ENCODE peak calls at places on chromosomes 7 and 10, in five cellular contexts. Y, D, O, C and H are unnamed samples.
A peak's percentile ranks its signal among the peaks of the same experiment; 100 is the strongest.

GRCh38 chr10:71266918-71267442 is 52.1 kb upstream of the SLC29A3 start:
- DNase-seq in Y (no peak), D (no peak), O (no peak), C (no peak), H (no peak)

GRCh38 chr10:71404510-71405295 is 8.0 kb downstream of the CDH23 start:
- DNase-seq in Y (no peak), D (no peak), O (no peak), C (no peak), H (no peak)

GRCh38 chr10:43259248-43259980 is 7.5 kb downstream of the RASGEF1A start:
- DNase-seq in Y (no peak), D (no peak), O (no peak), C (no peak), H (no peak)

GRCh38 chr10:86295351-86295750 is 71.2 kb downstream of the GRID1 start:
- DNase-seq in Y (no peak), D (no peak), O (no peak), C (no peak), H (no peak)

GRCh38 chr7:27840314-27840713 is 100.4 kb downstream of the TAX1BP1 start:
- DNase-seq in Y (peak; percentile 38), D (no peak), O (no peak), C (no peak), H (no peak)

GRCh38 chr10:44761076-44761475 is 150.1 kb upstream of the TMEM72 start:
- DNase-seq in Y (no peak), D (no peak), O (no peak), C (no peak), H (no peak)

GRCh38 chr10:72692057-72692891 is at the start of gene MCU:
- DNase-seq in Y (peak; percentile 92), D (peak; percentile 97), O (peak; percentile 98), C (no peak), H (peak; percentile 62)

GRCh38 chr10:68954904-68955303 is 1.1 kb upstream of the DDX21 start:
- DNase-seq in Y (no peak), D (no peak), O (no peak), C (no peak), H (no peak)

GRCh38 chr10:70912556-70912955 is 24.2 kb upstream of the PCBD1 start:
- DNase-seq in Y (no peak), D (no peak), O (no peak), C (no peak), H (no peak)

GRCh38 chr7:78746261-78746660 is 707.2 kb downstream of the MAGI2 start:
- DNase-seq in Y (no peak), D (no peak), O (no peak), C (no peak), H (no peak)

GRCh38 chr10:77619964-77620703 is 17.5 kb downstream of the KCNMA1 start:
- DNase-seq in Y (no peak), D (no peak), O (no peak), C (no peak), H (no peak)

GRCh38 chr7:157432957-157433576 is 96.3 kb downstream of the DNAJB6 start:
- DNase-seq in Y (peak; percentile 58), D (peak; percentile 30), O (peak; percentile 62), C (no peak), H (no peak)

DNA sequence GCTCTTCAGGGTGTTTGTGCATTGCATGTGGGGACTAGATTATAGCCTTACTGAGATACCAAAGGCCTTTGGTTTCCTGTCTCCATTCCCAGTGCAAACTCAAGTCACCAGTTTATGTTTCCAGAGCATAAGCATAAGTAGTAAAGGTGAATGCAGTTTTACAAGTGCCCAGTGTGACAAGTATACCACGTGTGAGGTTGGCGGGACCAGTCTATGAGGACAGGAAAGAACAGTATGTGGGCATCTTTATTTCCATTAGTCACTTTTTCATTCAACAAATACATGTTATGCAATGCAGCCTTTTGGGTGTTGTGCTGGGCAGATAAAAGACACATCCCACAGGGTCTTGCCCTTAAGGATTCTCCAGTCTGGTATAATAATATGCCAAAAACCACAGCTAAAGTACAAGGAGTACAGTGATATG is 146.5 kb downstream of the ARID5B start:
- DNase-seq in Y (peak; percentile 30), D (no peak), O (no peak), C (peak; percentile 42), H (no peak)
- H3K4me3 ChIP-seq in Y (no peak overlapping the region), D (no peak overlapping the region), O (no peak overlapping the region), C (no peak overlapping the region), H (no peak overlapping the region)

GRCh38 chr10:133516072-133516471 is 11.1 kb upstream of the CYP2E1 start:
- DNase-seq in Y (no peak), D (no peak), O (no peak), C (no peak), H (no peak)
- TF ChIP-seq CTCF in Y (no peak), D (no peak), O (no peak), C (no peak), H (no peak)

GRCh38 chr10:90963331-90963730 is 42.4 kb upstream of the ANKRD1 start:
- DNase-seq in Y (no peak), D (no peak), O (no peak), C (no peak), H (no peak)
- H3K27me3 ChIP-seq in Y (no peaks in the 10 kb centered on the region), D (no peaks in the 10 kb centered on the region), O (no peaks in the 10 kb centered on the region), C (no peaks in the 10 kb centered on the region), H (no peaks in the 10 kb centered on the region)

GRCh38 chr7:114083714-114084113 is 164.9 kb upstream of the PPP1R3A start:
- DNase-seq in Y (no peak), D (no peak), O (no peak), C (no peak), H (no peak)

GRCh38 chr7:114084381-114085312 is 165.8 kb upstream of the PPP1R3A start:
- DNase-seq in Y (no peak), D (peak; percentile 45), O (peak; percentile 72), C (no peak), H (no peak)

GRCh38 chr7:114082567-114082933 is 163.7 kb upstream of the PPP1R3A start:
- DNase-seq in Y (no peak), D (no peak), O (no peak), C (no peak), H (no peak)

GRCh38 chr7:114081606-114082425 is 163.0 kb upstream of the PPP1R3A start:
- DNase-seq in Y (no peak), D (no peak), O (peak; percentile 47), C (peak; percentile 51), H (peak; percentile 25)

DNA sequence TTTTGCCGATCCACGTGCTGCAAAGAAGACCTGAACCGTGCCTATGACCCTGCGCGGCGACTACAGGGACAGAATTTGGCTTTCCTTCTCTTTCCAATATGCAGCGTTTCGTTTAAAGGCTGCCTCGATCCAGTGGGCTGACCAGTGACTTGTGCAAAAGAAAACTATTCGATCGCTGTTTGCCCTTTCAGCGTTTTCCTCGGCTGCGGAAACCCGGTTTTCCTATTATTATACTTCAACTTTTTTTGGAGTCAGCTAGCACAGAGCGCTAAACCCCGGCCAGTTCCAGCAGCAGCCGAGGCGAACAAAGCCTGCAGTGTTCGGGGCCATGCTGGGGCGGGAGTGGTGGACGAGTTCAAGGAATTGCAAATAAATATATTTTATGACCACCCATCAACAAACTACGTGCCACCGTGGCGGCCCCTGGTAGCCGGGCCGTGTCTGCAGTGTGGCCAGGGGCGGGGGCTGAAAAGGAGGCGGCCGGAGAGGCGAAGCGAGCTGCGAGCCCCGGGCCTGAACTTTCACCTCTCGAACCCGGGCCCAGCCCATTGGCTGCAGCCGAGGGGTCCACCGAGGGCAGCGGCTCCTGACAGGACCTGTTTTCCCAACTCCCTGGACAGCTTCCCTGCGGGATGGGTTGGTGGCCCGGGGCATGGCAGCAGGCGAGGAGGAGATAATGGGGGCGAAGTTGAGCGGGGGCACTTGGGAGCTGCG is 164.3 kb upstream of the PPP1R3A start:
- DNase-seq in Y (no peak), D (peak; percentile 34), O (peak; percentile 68), C (no peak), H (no peak)
- H3K4me3 ChIP-seq in Y (no peak overlapping the region), D (peak overlapping the region; percentile 29), O (peak overlapping the region; percentile 58), C (no peak overlapping the region), H (no peak overlapping the region)

GRCh38 chr7:42691030-42691639 is 220.7 kb downstream of the C7orf25 start:
- DNase-seq in Y (no peak), D (no peak), O (peak; percentile 79), C (no peak), H (no peak)
- TF ChIP-seq CTCF in Y (no peak), D (peak; percentile 45), O (peak; percentile 76), C (peak; percentile 56), H (peak; percentile 61)

DNA sequence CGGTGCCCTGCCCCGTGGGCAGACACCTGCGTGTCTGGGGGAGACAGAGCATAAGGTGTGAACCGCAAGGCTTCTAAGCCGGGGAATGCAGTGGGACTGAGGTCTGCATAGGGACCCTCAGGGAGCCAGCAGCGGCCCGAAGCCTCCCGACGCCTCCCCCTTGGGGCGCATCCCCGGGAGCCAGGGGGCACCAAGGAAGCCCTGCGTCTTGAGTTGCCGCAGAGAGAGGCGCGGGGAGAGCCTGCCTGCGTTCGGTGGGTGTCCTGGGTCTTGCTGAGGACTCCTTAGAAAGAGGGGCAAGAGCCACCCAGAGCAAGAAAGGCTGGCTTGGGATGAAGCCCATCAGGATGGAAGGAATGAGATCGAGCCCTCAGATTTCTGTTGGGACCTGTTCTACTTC is 18.2 kb upstream of the UNCX start:
- DNase-seq in Y (no peak), D (no peak), O (no peak), C (no peak), H (no peak)
- H3K27me3 ChIP-seq in Y (no peaks in the 10 kb centered on the region), D (peaks cover 23% of the 10 kb centered on the region), O (peaks cover 97% of the 10 kb centered on the region), C (peaks cover 93% of the 10 kb centered on the region), H (peaks cover 31% of the 10 kb centered on the region)

GRCh38 chr7:26375604-26376207 is 84.0 kb downstream of the SNX10 start:
- DNase-seq in Y (no peak), D (no peak), O (peak; percentile 4), C (no peak), H (no peak)
- H3K4me3 ChIP-seq in Y (no peak overlapping the region), D (no peak overlapping the region), O (peak overlapping the region; percentile 68), C (peak overlapping the region; percentile 81), H (no peak overlapping the region)